ENCODE peak calls at places on chromosomes 6 and 20, in nine cellular contexts. I is CD4-positive, alpha-beta memory T cell; B is CD8-positive, alpha-beta memory T cell; O is GM23338; F is uterus; Q is tibial artery; Z is HepG2; N is prostate gland; Y is cardiac muscle cell. K is an unnamed sample. For H3K4me1, the result is how much of the 10 kb centered on the place peaks cover.

GRCh38 chr6:8494730-8495129 is 59.4 kb upstream of the SLC35B3 start:
- DNase-seq in I (no peak), Q (no peak), Z (no peak), O (no peak), F (no peak), N (no peak), B (no peak), Y (no peak), K (no peak)

GRCh38 chr6:113137411-113137810 is 719.7 kb upstream of the MARCKS start:
- DNase-seq in I (no peak), B (no peak), N (peak), Q (no peak), O (peak), Z (no peak), F (peak), Y (no peak), K (no peak)

GRCh38 chr6:157823523-157824370 is 701 bp downstream of the SNX9 start:
- DNase-seq in Q (peak), N (peak), B (peak), I (peak), O (peak), Z (peak), Y (peak), F (peak), K (peak)

GRCh38 chr6:158029668-158030230 is 48.1 kb downstream of the SYNJ2 start:
- DNase-seq in Z (no peak), F (no peak), O (no peak), Y (no peak), Q (peak), B (no peak), N (no peak), I (no peak), K (no peak)

GRCh38 chr20:22977047-22977785 is 57.9 kb upstream of the SSTR4 start:
- DNase-seq in F (no peak), O (no peak), N (peak), Y (no peak), I (no peak), Q (no peak), B (no peak), Z (no peak), K (no peak)

GRCh38 chr6:45504947-45505346 is 127.2 kb upstream of the SUPT3H start:
- DNase-seq in B (no peak), I (no peak), Q (no peak), Z (no peak), F (no peak), O (peak), N (peak), Y (peak), K (no peak)

GRCh38 chr6:100695445-100695844 is 185.7 kb downstream of the ASCC3 start:
- DNase-seq in N (no peak), Q (no peak), Y (no peak), B (no peak), F (no peak), I (no peak), Z (no peak), O (no peak), K (no peak)

GRCh38 chr6:20952605-20953004 is 418.3 kb downstream of the CDKAL1 start:
- DNase-seq in Z (peak), I (no peak), O (no peak), Q (no peak), N (no peak), B (no peak), Y (no peak), F (no peak), K (no peak)

GRCh38 chr6:151257984-151258445 is 18.2 kb downstream of the AKAP12 start:
- DNase-seq in O (no peak), B (no peak), Y (peak), Q (no peak), I (no peak), N (no peak), F (no peak), Z (no peak), K (no peak)

GRCh38 chr6:30885481-30885998 is 1.2 kb downstream of the DDR1 start:
- DNase-seq in Y (peak), Q (no peak), F (no peak), B (no peak), I (no peak), N (peak), Z (peak), O (peak), K (peak)

GRCh38 chr20:19975901-19976300 is 41.3 kb upstream of the NAA20 start:
- DNase-seq in F (no peak), O (no peak), B (no peak), Z (no peak), N (no peak), Y (no peak), I (no peak), Q (no peak), K (no peak)

GRCh38 chr20:32010096-32010495 is at the start of gene CCM2L:
- DNase-seq in I (no peak), O (no peak), Q (no peak), F (peak), B (no peak), N (no peak), Z (no peak), Y (no peak), K (no peak)

GRCh38 chr20:32010666-32011065 is 428 bp downstream of the CCM2L start:
- DNase-seq in I (no peak), O (peak), Z (no peak), N (no peak), F (no peak), B (no peak), Y (no peak), Q (no peak), K (no peak)

GRCh38 chr20:32013326-32013725 is 3.1 kb downstream of the CCM2L start:
- DNase-seq in N (no peak), F (no peak), Y (no peak), I (no peak), Z (no peak), B (no peak), Q (no peak), O (no peak), K (no peak)

GRCh38 chr20:32009564-32009963 is 674 bp upstream of the CCM2L start:
- DNase-seq in Z (no peak), Q (no peak), Y (no peak), O (no peak), I (no peak), N (no peak), F (no peak), B (no peak), K (no peak)

GRCh38 chr20:32012159-32012682 is 2.0 kb downstream of the CCM2L start:
- DNase-seq in F (no peak), O (no peak), Z (no peak), I (no peak), Q (no peak), B (no peak), N (no peak), Y (no peak), K (no peak)
- H3K4me1 ChIP-seq in F (under half), O (half or more), Z (under half), I (under half), Q (under half), B (under half), N (under half), Y (under half), K (under half)

GRCh38 chr6:107736713-107737396 is 87.3 kb downstream of the SCML4 start:
- DNase-seq in Y (no peak), N (no peak), Z (no peak), I (peak), B (no peak), O (no peak), Q (no peak), F (no peak), K (no peak)
- H3K4me1 ChIP-seq in Y (under half), N (under half), Z (under half), I (half or more), B (half or more), O (under half), Q (under half), F (under half), K (under half)

DNA sequence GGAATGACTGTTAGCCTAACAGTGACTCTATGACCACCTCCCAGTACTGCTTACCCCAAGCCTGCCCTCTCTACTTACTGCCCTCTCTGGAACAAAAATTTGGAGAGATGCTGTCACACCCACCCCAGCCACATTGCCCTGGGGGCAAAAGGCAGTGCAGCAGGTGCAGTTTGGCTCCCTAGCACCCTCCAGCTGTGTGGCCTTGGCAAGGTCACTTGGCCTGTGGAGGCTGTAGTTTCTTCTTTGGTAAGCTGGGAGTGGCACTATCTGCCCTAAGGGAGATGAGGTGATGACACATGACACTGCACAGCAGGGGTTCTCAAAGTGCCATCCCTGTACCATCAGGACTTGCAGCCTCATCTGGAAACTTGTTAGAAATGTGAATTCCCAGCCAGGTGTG is 44.7 kb downstream of the TAF8 start:
- DNase-seq in Q (no peak), B (no peak), I (no peak), N (no peak), Y (no peak), O (no peak), Z (no peak), F (no peak), K (peak)
- H3K4me1 ChIP-seq in Q (under half), B (under half), I (under half), N (under half), Y (under half), O (under half), Z (half or more), F (under half), K (half or more)

GRCh38 chr20:41149679-41150131 is 12.4 kb downstream of the PLCG1 start:
- DNase-seq in B (no peak), N (no peak), Y (no peak), Z (peak), O (no peak), I (no peak), F (no peak), Q (no peak), K (peak)
- H3K4me1 ChIP-seq in B (half or more), N (under half), Y (under half), Z (half or more), O (under half), I (half or more), F (under half), Q (half or more), K (under half)

DNA sequence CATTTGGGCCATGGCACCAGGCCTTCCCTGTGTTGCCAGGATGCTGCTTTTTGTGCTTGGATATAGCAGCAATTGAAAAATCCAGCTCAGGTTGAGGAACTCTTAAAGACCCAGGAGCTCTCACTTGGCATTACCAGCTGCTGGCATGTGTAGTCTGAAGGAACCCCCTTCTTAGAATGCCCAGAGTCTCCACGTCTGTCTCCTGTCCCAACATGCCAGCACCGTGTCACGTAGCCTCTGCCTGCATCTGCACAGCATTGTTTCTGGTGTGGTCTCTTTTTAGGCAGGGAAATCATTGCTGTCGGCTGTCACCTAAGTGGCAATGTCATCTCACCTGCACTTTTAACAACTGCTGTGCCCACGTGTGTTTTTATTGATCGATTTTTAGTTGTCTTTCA is 71.3 kb downstream of the RPP40 start:
- DNase-seq in I (no peak), F (no peak), Q (no peak), Z (no peak), B (no peak), O (no peak), Y (no peak), N (no peak), K (no peak)
- H3K4me1 ChIP-seq in I (under half), F (under half), Q (under half), Z (under half), B (under half), O (under half), Y (under half), N (under half), K (under half)

GRCh38 chr6:42045538-42046460 is 4.5 kb upstream of the TAF8 start:
- DNase-seq in Q (peak), O (peak), N (peak), F (peak), Y (peak), I (peak), Z (no peak), B (peak), K (peak)

GRCh38 chr6:42047790-42048405 is 2.4 kb upstream of the TAF8 start:
- DNase-seq in I (no peak), Y (peak), N (no peak), Z (no peak), F (peak), B (peak), Q (no peak), O (no peak), K (no peak)

GRCh38 chr6:42049116-42049809 is 1.1 kb upstream of the TAF8 start:
- DNase-seq in Y (no peak), Q (no peak), F (peak), Z (no peak), N (peak), B (peak), O (peak), I (no peak), K (no peak)

GRCh38 chr6:42046491-42047219 is 3.7 kb upstream of the TAF8 start:
- DNase-seq in Q (no peak), I (no peak), F (no peak), Z (no peak), O (no peak), B (no peak), Y (no peak), N (peak), K (no peak)

DNA sequence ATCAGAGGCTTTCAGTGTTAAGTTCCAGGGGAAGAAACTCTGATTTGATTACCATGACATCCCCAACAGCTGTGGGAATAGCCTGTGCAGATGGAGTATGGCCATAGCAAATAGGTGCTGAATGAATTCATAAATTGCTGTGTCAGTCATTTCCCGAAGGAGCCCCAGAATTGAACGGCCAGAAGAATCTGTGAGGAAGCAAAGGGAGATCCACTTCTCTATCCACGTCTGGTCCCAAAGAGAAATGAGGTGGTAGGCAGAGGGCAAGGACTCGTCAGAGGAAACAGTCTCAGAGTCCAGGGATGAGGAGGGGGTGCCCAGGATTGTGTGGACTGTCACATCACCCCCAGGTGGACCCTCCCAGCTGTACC is 3.1 kb upstream of the TAF8 start:
- DNase-seq in F (no peak), I (no peak), Z (no peak), N (no peak), B (no peak), O (no peak), Q (no peak), Y (no peak), K (no peak)
- H3K4me1 ChIP-seq in F (under half), I (half or more), Z (half or more), N (under half), B (half or more), O (under half), Q (half or more), Y (under half), K (half or more)

DNA sequence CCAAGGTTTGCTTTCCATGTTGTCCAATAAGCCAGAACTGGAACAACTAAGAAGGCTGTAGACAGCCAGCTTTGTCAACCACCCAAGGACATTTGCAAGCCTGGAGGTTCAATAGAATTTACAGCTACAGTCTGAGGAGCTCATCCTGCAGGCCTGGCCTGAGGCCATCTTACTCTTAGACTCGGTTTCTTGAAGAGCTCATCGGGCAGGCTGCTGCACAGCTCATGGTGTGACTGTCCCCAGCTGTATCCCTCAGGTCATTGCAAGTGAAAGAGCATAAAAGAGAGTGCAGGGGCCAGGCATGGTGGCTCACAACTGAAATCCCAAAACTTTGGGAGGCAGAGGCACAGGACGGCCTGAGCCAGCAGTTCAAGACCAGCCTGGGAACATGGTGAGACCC is 96.9 kb upstream of the FOXQ1 start:
- DNase-seq in I (no peak), B (no peak), Y (no peak), O (no peak), F (no peak), N (no peak), Q (no peak), Z (no peak), K (no peak)
- H3K4me1 ChIP-seq in I (under half), B (under half), Y (under half), O (under half), F (under half), N (under half), Q (under half), Z (under half), K (under half)

DNA sequence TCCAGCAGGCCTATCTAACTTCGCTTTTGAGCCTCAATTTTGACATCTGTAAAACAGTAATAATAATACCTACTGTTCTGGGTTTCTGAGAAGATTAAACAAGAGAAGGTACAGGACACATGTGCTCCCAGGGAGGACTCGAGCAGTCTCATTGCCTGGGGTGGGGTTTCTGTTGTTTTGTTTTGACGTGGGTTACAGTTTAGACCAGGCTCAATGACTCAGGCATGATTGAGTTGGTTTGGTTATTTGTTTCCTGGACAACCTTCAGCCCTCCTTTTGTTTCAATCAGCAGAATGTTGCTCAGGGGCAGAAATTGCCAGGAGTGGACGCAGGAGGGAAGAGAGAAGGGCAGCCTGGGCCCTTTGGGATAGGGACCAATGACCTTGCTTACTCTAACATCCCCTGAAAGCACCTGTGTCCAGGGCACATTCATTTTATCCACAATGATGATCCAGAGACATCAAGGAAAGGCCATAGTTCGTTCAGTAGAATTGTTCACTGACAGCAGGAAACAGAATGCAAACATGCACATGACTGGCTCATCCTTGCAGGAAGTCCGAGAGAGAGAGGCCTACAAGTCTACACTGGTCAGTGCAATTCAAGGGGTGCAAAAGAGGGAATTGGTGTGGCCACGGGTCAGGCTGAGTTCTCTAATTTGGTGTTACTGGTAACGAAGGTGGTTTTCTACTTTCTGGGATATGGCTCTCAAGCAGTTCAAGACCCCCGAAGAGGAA is 74.5 kb upstream of the MRPS10 start:
- DNase-seq in I (no peak), N (no peak), Z (no peak), F (no peak), O (no peak), Q (no peak), Y (no peak), B (no peak), K (peak)
- H3K4me1 ChIP-seq in I (half or more), N (under half), Z (under half), F (under half), O (under half), Q (under half), Y (under half), B (half or more), K (half or more)

GRCh38 chr6:23568292-23568691 is 557.7 kb upstream of the NRSN1 start:
- DNase-seq in I (no peak), F (no peak), B (no peak), Q (no peak), Z (no peak), Y (no peak), O (no peak), N (no peak), K (no peak)
- H3K4me1 ChIP-seq in I (under half), F (under half), B (under half), Q (under half), Z (under half), Y (under half), O (under half), N (under half), K (under half)

DNA sequence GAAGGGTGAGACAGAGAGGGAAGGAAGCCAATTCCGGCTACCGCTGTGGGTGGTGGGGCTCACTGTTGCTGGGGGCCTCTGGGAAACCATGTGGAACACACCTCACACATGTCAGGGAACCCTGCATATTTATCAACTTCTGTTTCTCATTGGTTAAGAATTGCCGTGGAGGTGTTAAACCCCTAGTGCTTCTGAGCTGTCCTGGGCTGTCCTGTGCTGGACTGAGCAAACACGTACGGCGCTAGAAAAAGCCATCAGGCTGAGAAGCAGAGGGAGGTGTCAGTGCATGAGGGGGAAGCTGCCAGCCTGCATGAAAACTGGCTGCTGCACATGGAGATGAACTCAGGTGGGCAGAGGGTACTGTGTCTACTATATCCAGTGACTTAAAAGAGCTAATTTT is 103.9 kb upstream of the JAG1 start:
- DNase-seq in O (no peak), Y (peak), N (no peak), Q (no peak), B (no peak), I (no peak), F (no peak), Z (no peak), K (no peak)
- H3K4me1 ChIP-seq in O (under half), Y (under half), N (under half), Q (under half), B (under half), I (under half), F (under half), Z (under half), K (under half)

K was measured in PC-9.